ENCODE peak calls at places on chromosomes 7 and 10, in six cellular contexts. W, N, O, Q, A and L are unnamed samples.

GRCh38 chr7:139775829-139776266 is 1.9 kb downstream of the HIPK2 start:
- DNase-seq in W (peak), N (peak), O (peak), Q (peak), A (peak), L (peak)

GRCh38 chr7:42083284-42083683 is 153.7 kb downstream of the GLI3 start:
- DNase-seq in W (no peak), N (no peak), O (no peak), Q (no peak), A (no peak), L (no peak)

GRCh38 chr10:38143587-38143986 is 49.5 kb downstream of the ZNF37A start:
- DNase-seq in W (no peak), N (no peak), O (no peak), Q (no peak), A (no peak), L (no peak)

GRCh38 chr7:6655636-6656385 is 18.7 kb downstream of the ZNF316 start:
- DNase-seq in W (no peak), N (no peak), O (no peak), Q (peak), A (no peak), L (no peak)

GRCh38 chr10:52312999-52313349 is 1.1 kb upstream of the DKK1 start:
- DNase-seq in W (no peak), N (no peak), O (peak), Q (no peak), A (no peak), L (no peak)

GRCh38 chr7:67711706-67712105 is 715.1 kb downstream of the TYW1 start:
- DNase-seq in W (no peak), N (no peak), O (no peak), Q (no peak), A (no peak), L (no peak)

GRCh38 chr10:43383204-43383971 is 12.0 kb downstream of the FXYD4 start:
- DNase-seq in W (no peak), N (no peak), O (peak), Q (peak), A (no peak), L (no peak)

GRCh38 chr10:14397069-14397468 is 66.3 kb upstream of the FRMD4A start:
- DNase-seq in W (no peak), N (no peak), O (peak), Q (no peak), A (no peak), L (no peak)

GRCh38 chr7:137628211-137628610 is 218.6 kb downstream of the DGKI start:
- DNase-seq in W (no peak), N (no peak), O (no peak), Q (no peak), A (no peak), L (no peak)

GRCh38 chr7:93890041-93890463 is 501 bp downstream of the TFPI2 start:
- DNase-seq in W (no peak), N (no peak), O (peak), Q (peak), A (no peak), L (no peak)

DNA sequence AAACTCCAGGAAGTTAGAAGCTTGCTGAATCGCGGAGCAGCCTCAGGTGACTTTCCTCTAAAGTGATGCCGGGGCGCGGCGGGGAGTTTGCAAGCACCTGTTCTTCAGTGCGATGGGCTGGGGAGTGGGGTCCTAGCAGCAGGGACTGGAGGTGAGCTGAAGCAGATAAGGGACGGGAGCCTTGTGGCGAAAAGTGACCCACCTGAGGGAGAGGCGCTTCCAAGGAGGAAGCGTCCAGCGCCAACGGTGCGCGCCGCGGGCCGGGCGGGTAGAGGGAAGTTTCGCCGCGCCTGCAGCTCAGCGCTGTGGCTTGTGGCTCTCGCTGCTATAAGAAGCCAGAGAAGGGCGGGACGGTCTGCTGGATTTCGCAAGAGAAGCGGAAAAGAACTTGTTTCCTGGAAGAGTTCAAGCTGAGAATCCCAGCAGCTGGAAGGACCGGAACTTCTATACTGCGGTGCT is at the start of gene STEAP4:
- DNase-seq in W (no peak), N (no peak), O (peak), Q (peak), A (peak), L (no peak)
- H3K4me3 ChIP-seq in W (no peak), N (no peak), O (peak), Q (peak), A (peak), L (no peak)

GRCh38 chr7:15687645-15688025 is 1.2 kb upstream of the MEOX2 start:
- DNase-seq in W (no peak), N (no peak), O (no peak), Q (no peak), A (no peak), L (no peak)

GRCh38 chr7:15686209-15686956 is at the start of gene MEOX2:
- DNase-seq in W (no peak), N (no peak), O (peak), Q (peak), A (no peak), L (no peak)

GRCh38 chr7:15685358-15686181 is 913 bp downstream of the MEOX2 start:
- DNase-seq in W (no peak), N (no peak), O (peak), Q (peak), A (no peak), L (no peak)

GRCh38 chr7:15684834-15685233 is 1.6 kb downstream of the MEOX2 start:
- DNase-seq in W (no peak), N (no peak), O (no peak), Q (no peak), A (no peak), L (no peak)

GRCh38 chr7:15686957-15687644 is 618 bp upstream of the MEOX2 start:
- DNase-seq in W (no peak), N (no peak), O (no peak), Q (peak), A (no peak), L (no peak)
- H3K4me3 ChIP-seq in W (no peak), N (no peak), O (peak), Q (peak), A (no peak), L (no peak)

GRCh38 chr7:77985232-77985973 is 186.8 kb downstream of the PHTF2 start:
- DNase-seq in W (no peak), N (no peak), O (peak), Q (no peak), A (no peak), L (no peak)
- H3K4me3 ChIP-seq in W (no peak), N (no peak), O (no peak), Q (no peak), A (no peak), L (no peak)

GRCh38 chr10:32962541-32962940 is 4.5 kb upstream of the ITGB1 start:
- DNase-seq in W (no peak), N (no peak), O (no peak), Q (no peak), A (no peak), L (no peak)
- H3K4me3 ChIP-seq in W (peak), N (no peak), O (peak), Q (no peak), A (no peak), L (no peak)

GRCh38 chr10:970311-971149 is 17.7 kb upstream of the GTPBP4 start:
- DNase-seq in W (no peak), N (no peak), O (peak), Q (no peak), A (no peak), L (no peak)
- H3K4me3 ChIP-seq in W (no peak), N (no peak), O (no peak), Q (no peak), A (no peak), L (no peak)

GRCh38 chr7:55066938-55067337 is 48.1 kb downstream of the EGFR start:
- DNase-seq in W (no peak), N (no peak), O (no peak), Q (no peak), A (no peak), L (no peak)
- H3K4me3 ChIP-seq in W (no peak), N (no peak), O (no peak), Q (no peak), A (no peak), L (no peak)